ENCODE peak calls at places on chromosomes 6 and 20, in eight cellular contexts. One of them, this sample, is unnamed.

GRCh38 chr20:31758521-31758920 is 19.4 kb downstream of the TPX2 start:
- DNase-seq in astrocyte of the spinal cord: no peak
- DNase-seq in breast epithelium: no peak
- DNase-seq in astrocyte: no peak
- DNase-seq in thoracic aorta: no peak
- DNase-seq in AG09309: no peak
- DNase-seq in A549: no peak
- DNase-seq in left lung: no peak
- DNase-seq in this sample: no peak

GRCh38 chr6:624979-625378 is 31.9 kb downstream of the HUS1B start:
- DNase-seq in astrocyte of the spinal cord: peak; percentile 40
- DNase-seq in breast epithelium: no peak
- DNase-seq in astrocyte: peak; percentile 6
- DNase-seq in thoracic aorta: no peak
- DNase-seq in AG09309: no peak
- DNase-seq in A549: peak; percentile 18
- DNase-seq in left lung: no peak
- DNase-seq in this sample: no peak

GRCh38 chr20:45459606-45460005 is 9.9 kb upstream of the WFDC2 start:
- DNase-seq in astrocyte of the spinal cord: no peak
- DNase-seq in breast epithelium: no peak
- DNase-seq in astrocyte: no peak
- DNase-seq in thoracic aorta: no peak
- DNase-seq in AG09309: no peak
- DNase-seq in A549: peak; percentile 22
- DNase-seq in left lung: no peak
- DNase-seq in this sample: no peak

GRCh38 chr6:131629656-131630055 is 1.6 kb upstream of the MED23 start:
- DNase-seq in astrocyte of the spinal cord: no peak
- DNase-seq in breast epithelium: no peak
- DNase-seq in astrocyte: no peak
- DNase-seq in thoracic aorta: no peak
- DNase-seq in AG09309: no peak
- DNase-seq in A549: no peak
- DNase-seq in left lung: no peak
- DNase-seq in this sample: no peak

GRCh38 chr6:71887006-71887743 is 825 bp downstream of the RIMS1 start:
- DNase-seq in astrocyte of the spinal cord: no peak
- DNase-seq in breast epithelium: no peak
- DNase-seq in astrocyte: no peak
- DNase-seq in thoracic aorta: no peak
- DNase-seq in AG09309: no peak
- DNase-seq in A549: no peak
- DNase-seq in left lung: no peak
- DNase-seq in this sample: no peak

GRCh38 chr20:38152175-38153010 is 12.7 kb downstream of the TGM2 start:
- DNase-seq in astrocyte of the spinal cord: peak; percentile 78
- DNase-seq in breast epithelium: no peak
- DNase-seq in astrocyte: peak; percentile 68
- DNase-seq in thoracic aorta: peak; percentile 89
- DNase-seq in AG09309: no peak
- DNase-seq in A549: peak; percentile 74
- DNase-seq in left lung: peak; percentile 90
- DNase-seq in this sample: no peak

GRCh38 chr20:44247676-44248419 is 740 bp downstream of the GDAP1L1 start:
- DNase-seq in astrocyte of the spinal cord: peak; percentile 12
- DNase-seq in breast epithelium: no peak
- DNase-seq in astrocyte: peak; percentile 5
- DNase-seq in thoracic aorta: no peak
- DNase-seq in AG09309: no peak
- DNase-seq in A549: peak; percentile 35
- DNase-seq in left lung: no peak
- DNase-seq in this sample: no peak

GRCh38 chr20:50824137-50824536 is 29.3 kb downstream of the BCAS4 start:
- DNase-seq in astrocyte of the spinal cord: peak; percentile 71
- DNase-seq in breast epithelium: peak; percentile 79
- DNase-seq in astrocyte: peak; percentile 87
- DNase-seq in thoracic aorta: peak; percentile 84
- DNase-seq in AG09309: no peak
- DNase-seq in A549: peak; percentile 30
- DNase-seq in left lung: no peak
- DNase-seq in this sample: peak; percentile 60

GRCh38 chr6:144264270-144265060 is 20.7 kb upstream of the UTRN start:
- DNase-seq in astrocyte of the spinal cord: peak; percentile 94
- DNase-seq in breast epithelium: peak; percentile 55
- DNase-seq in astrocyte: peak; percentile 94
- DNase-seq in thoracic aorta: no peak
- DNase-seq in AG09309: peak; percentile 79
- DNase-seq in A549: peak; percentile 90
- DNase-seq in left lung: peak; percentile 45
- DNase-seq in this sample: peak; percentile 87

GRCh38 chr20:699342-699741 is 23.7 kb upstream of the SCRT2 start:
- DNase-seq in astrocyte of the spinal cord: no peak
- DNase-seq in breast epithelium: peak; percentile 22
- DNase-seq in astrocyte: no peak
- DNase-seq in thoracic aorta: no peak
- DNase-seq in AG09309: no peak
- DNase-seq in A549: no peak
- DNase-seq in left lung: no peak
- DNase-seq in this sample: no peak

GRCh38 chr20:5919634-5920544 is 30.4 kb downstream of the TRMT6 start:
- DNase-seq in astrocyte of the spinal cord: peak; percentile 7
- DNase-seq in breast epithelium: no peak
- DNase-seq in astrocyte: peak; percentile 2
- DNase-seq in thoracic aorta: no peak
- DNase-seq in AG09309: no peak
- DNase-seq in A549: no peak
- DNase-seq in left lung: no peak
- DNase-seq in this sample: no peak

GRCh38 chr6:3808759-3809514 is 40.2 kb upstream of the FAM50B start:
- DNase-seq in astrocyte of the spinal cord: peak; percentile 94
- DNase-seq in breast epithelium: no peak
- DNase-seq in astrocyte: peak; percentile 88
- DNase-seq in thoracic aorta: peak; percentile 62
- DNase-seq in AG09309: peak; percentile 74
- DNase-seq in A549: peak; percentile 77
- DNase-seq in left lung: no peak
- DNase-seq in this sample: peak; percentile 33

DNA sequence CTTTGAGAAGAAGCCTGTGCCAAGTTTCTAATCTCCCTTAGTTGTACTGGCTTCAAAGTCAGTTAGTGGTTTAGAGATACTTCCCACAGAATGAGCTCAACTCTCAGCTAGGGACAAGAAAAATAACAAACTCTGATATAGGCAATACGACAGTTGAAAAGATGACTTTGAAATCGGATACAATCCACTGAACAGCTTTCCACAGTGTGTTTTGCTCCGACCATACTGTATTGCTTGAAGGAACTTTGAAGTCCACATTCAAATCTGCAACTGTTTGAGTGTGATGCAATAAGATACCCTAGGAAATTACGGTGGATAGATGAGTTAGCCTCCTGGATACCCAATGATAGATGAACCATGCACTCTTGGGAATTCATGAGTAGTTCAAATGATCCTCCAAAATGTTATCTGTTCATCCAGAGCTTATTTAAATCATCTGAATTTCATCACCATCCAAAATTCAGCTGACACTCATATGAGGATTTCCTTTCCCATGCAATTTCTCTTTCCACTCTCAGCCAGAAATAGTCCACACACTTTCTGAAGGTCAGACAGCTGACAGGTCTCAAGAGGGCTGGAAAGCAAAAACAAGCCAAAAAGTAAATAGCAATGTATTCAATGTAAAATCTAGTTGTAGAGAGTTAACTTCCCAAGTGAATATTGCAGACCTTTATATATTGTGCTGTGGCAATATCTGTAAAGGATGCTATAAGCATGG is 443.7 kb downstream of the HAO1 start:
- DNase-seq in astrocyte of the spinal cord: peak; percentile 90
- DNase-seq in breast epithelium: no peak
- DNase-seq in astrocyte: peak; percentile 86
- DNase-seq in thoracic aorta: no peak
- DNase-seq in AG09309: no peak
- DNase-seq in A549: no peak
- DNase-seq in left lung: no peak
- DNase-seq in this sample: no peak
- H3K4me3 ChIP-seq in astrocyte of the spinal cord: no peak overlapping the region
- H3K4me3 ChIP-seq in breast epithelium: no peak overlapping the region
- H3K4me3 ChIP-seq in astrocyte: no peak overlapping the region
- H3K4me3 ChIP-seq in thoracic aorta: no peak overlapping the region
- H3K4me3 ChIP-seq in AG09309: no peak overlapping the region
- H3K4me3 ChIP-seq in A549: no peak overlapping the region
- H3K4me3 ChIP-seq in left lung: no peak overlapping the region
- H3K4me3 ChIP-seq in this sample: no peak overlapping the region

GRCh38 chr6:135935951-135936601 is 84.6 kb downstream of the PDE7B start:
- DNase-seq in astrocyte of the spinal cord: peak; percentile 81
- DNase-seq in breast epithelium: no peak
- DNase-seq in astrocyte: peak; percentile 73
- DNase-seq in thoracic aorta: no peak
- DNase-seq in AG09309: no peak
- DNase-seq in A549: peak; percentile 78
- DNase-seq in left lung: no peak
- DNase-seq in this sample: no peak
- TF ChIP-seq CTCF in astrocyte of the spinal cord: no peak
- TF ChIP-seq CTCF in breast epithelium: no peak
- TF ChIP-seq CTCF in astrocyte: no peak
- TF ChIP-seq CTCF in thoracic aorta: no peak
- TF ChIP-seq CTCF in AG09309: no peak
- TF ChIP-seq CTCF in A549: no peak
- TF ChIP-seq CTCF in left lung: no peak
- TF ChIP-seq CTCF in this sample: no peak

GRCh38 chr6:137024172-137024990 is 20.4 kb downstream of the IL20RA start:
- DNase-seq in astrocyte of the spinal cord: no peak
- DNase-seq in breast epithelium: no peak
- DNase-seq in astrocyte: no peak
- DNase-seq in thoracic aorta: no peak
- DNase-seq in AG09309: no peak
- DNase-seq in A549: no peak
- DNase-seq in left lung: no peak
- DNase-seq in this sample: no peak

GRCh38 chr6:137015943-137016342 is 28.8 kb downstream of the IL20RA start:
- DNase-seq in astrocyte of the spinal cord: no peak
- DNase-seq in breast epithelium: no peak
- DNase-seq in astrocyte: no peak
- DNase-seq in thoracic aorta: no peak
- DNase-seq in AG09309: no peak
- DNase-seq in A549: no peak
- DNase-seq in left lung: no peak
- DNase-seq in this sample: no peak

GRCh38 chr6:137019476-137020272 is 25.1 kb downstream of the IL20RA start:
- DNase-seq in astrocyte of the spinal cord: no peak
- DNase-seq in breast epithelium: no peak
- DNase-seq in astrocyte: no peak
- DNase-seq in thoracic aorta: no peak
- DNase-seq in AG09309: no peak
- DNase-seq in A549: no peak
- DNase-seq in left lung: no peak
- DNase-seq in this sample: no peak

GRCh38 chr6:137016366-137016765 is 28.4 kb downstream of the IL20RA start:
- DNase-seq in astrocyte of the spinal cord: peak; percentile 29
- DNase-seq in breast epithelium: no peak
- DNase-seq in astrocyte: peak; percentile 97
- DNase-seq in thoracic aorta: no peak
- DNase-seq in AG09309: no peak
- DNase-seq in A549: no peak
- DNase-seq in left lung: no peak
- DNase-seq in this sample: no peak

DNA sequence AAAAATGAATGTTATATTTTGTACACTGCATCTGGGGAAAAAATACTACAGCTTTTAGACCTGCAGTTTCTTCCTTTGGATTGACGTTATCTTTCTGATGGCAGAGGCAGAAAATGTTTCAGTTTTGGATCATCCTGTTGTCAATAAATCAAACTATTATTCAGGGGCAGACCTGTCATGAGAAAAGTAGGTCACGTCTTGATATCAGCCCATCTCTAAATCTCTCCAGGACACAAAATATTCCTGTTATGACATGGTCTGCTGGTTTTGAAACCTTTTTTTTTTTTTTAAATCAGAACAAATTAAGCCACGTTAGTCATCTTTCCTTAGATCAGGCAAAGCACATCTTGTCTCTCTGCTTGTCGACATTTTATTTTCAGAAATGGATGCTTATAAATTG is 24.0 kb downstream of the IL20RA start:
- DNase-seq in astrocyte of the spinal cord: no peak
- DNase-seq in breast epithelium: no peak
- DNase-seq in astrocyte: no peak
- DNase-seq in thoracic aorta: no peak
- DNase-seq in AG09309: no peak
- DNase-seq in A549: no peak
- DNase-seq in left lung: no peak
- DNase-seq in this sample: no peak
- H3K4me3 ChIP-seq in astrocyte of the spinal cord: no peak overlapping the region
- H3K4me3 ChIP-seq in breast epithelium: no peak overlapping the region
- H3K4me3 ChIP-seq in astrocyte: no peak overlapping the region
- H3K4me3 ChIP-seq in thoracic aorta: no peak overlapping the region
- H3K4me3 ChIP-seq in AG09309: no peak overlapping the region
- H3K4me3 ChIP-seq in A549: no peak overlapping the region
- H3K4me3 ChIP-seq in left lung: no peak overlapping the region
- H3K4me3 ChIP-seq in this sample: no peak overlapping the region

DNA sequence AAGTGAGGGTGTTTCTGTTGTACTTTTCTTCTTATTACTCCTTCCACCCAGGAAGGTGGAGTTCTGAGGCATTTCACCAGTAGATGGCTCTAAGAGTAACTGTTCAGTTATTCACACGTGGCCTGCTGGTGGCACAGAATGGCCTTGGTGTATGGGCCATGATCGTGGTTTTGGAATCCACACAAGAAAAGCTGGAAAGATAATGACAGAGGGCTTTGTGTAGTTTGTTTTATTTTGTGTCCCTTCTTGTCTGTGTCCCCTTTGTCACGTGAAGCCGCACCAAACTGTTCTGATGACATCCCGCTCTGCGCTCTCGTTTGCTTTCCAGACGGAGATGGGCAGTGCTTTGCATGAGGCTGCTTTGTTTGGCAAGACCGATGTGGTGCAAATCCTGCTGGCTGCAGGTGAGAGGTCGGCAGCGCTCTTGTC is 93.4 kb downstream of the ANKS1A start:
- DNase-seq in astrocyte of the spinal cord: peak; percentile 27
- DNase-seq in breast epithelium: no peak
- DNase-seq in astrocyte: peak; percentile 6
- DNase-seq in thoracic aorta: no peak
- DNase-seq in AG09309: no peak
- DNase-seq in A549: peak; percentile 29
- DNase-seq in left lung: no peak
- DNase-seq in this sample: no peak
- TF ChIP-seq CTCF in astrocyte of the spinal cord: peak; percentile 46
- TF ChIP-seq CTCF in breast epithelium: no peak
- TF ChIP-seq CTCF in astrocyte: peak; percentile 47
- TF ChIP-seq CTCF in thoracic aorta: no peak
- TF ChIP-seq CTCF in AG09309: peak; percentile 57
- TF ChIP-seq CTCF in A549: peak; percentile 34
- TF ChIP-seq CTCF in left lung: no peak
- TF ChIP-seq CTCF in this sample: peak; percentile 55

This sample was measured in epithelial cell of proximal tubule.